ENCODE peak calls at places on chromosomes 16 and 17, in five cellular contexts. X is sciatic nerve; N is aorta; W is activated CD8-positive, alpha-beta T cell treated with anti-CD3 and anti-CD28 coated beads, Interleukin-2, amount 10 ng/mL, durations not matched to agents 7 days and 5 days; Y is CD4-positive, CD25-positive, alpha-beta regulatory T cell. Q is an unnamed sample.

GRCh38 chr17:38463451-38463858 is 35.2 kb downstream of the ARHGAP23 start:
- ATAC-seq in X (peak; percentile 35), N (no peak), W (no peak), Y (no peak), Q (no peak)

GRCh38 chr16:27264151-27264550 is 4.4 kb downstream of the NSMCE1 start:
- ATAC-seq in X (no peak), N (no peak), W (no peak), Y (no peak), Q (no peak)

GRCh38 chr17:42010898-42011516 is 6.2 kb downstream of the DNAJC7 start:
- ATAC-seq in X (no peak), N (no peak), W (no peak), Y (no peak), Q (no peak)

GRCh38 chr16:7025616-7026190 is 306.9 kb upstream of the RBFOX1 start:
- ATAC-seq in X (no peak), N (no peak), W (no peak), Y (no peak), Q (no peak)

GRCh38 chr16:62066747-62067146 is 30.5 kb upstream of the CDH8 start:
- ATAC-seq in X (no peak), N (no peak), W (no peak), Y (no peak), Q (no peak)

GRCh38 chr16:78829280-78829679 is 729.8 kb downstream of the WWOX start:
- ATAC-seq in X (no peak), N (no peak), W (no peak), Y (no peak), Q (no peak)

GRCh38 chr17:15966183-15966878 is 21.4 kb downstream of the ADORA2B start:
- ATAC-seq in X (peak; percentile 58), N (no peak), W (peak; percentile 12), Y (no peak), Q (no peak)

GRCh38 chr16:2707368-2708289 is 12.4 kb downstream of the PRSS27 start:
- ATAC-seq in X (no peak), N (no peak), W (no peak), Y (no peak), Q (no peak)

GRCh38 chr17:39401412-39402278 is at the start of gene FBXL20:
- ATAC-seq in X (peak; percentile 95), N (peak; percentile 96), W (peak; percentile 78), Y (peak; percentile 80), Q (peak; percentile 92)

Q was measured in stimulated activated memory B cell treated with anti-CD40 and anti-IgM and Interleukin-4, amounts not matched to agents 10 μg/mL and 1 μg/mL and 100 μg/mL, for 72 hours.